ENCODE peak calls at places on chromosomes 6 and 20, in four cellular contexts. M is H9, J is H1, V is IMR-90. B is an unnamed sample.

GRCh38 chr20:19802492-19803158 is 44.6 kb downstream of the RIN2 start:
- DNase-seq in M (peak; percentile 47), J (no peak), V (peak; percentile 39), B (peak; percentile 78)

GRCh38 chr20:60558491-60558890 is 600.3 kb downstream of the CDH26 start:
- DNase-seq in M (no peak), J (no peak), V (no peak), B (no peak)

GRCh38 chr6:53906842-53907241 is 112.0 kb downstream of the LRRC1 start:
- DNase-seq in M (no peak), J (no peak), V (peak; percentile 39), B (no peak)

GRCh38 chr20:38119446-38119845 is 45.6 kb downstream of the TGM2 start:
- DNase-seq in M (no peak), J (no peak), V (no peak), B (no peak)

GRCh38 chr6:146775227-146775626 is 176.5 kb downstream of the ADGB start:
- DNase-seq in M (no peak), J (no peak), V (no peak), B (peak; percentile 16)

GRCh38 chr6:151740820-151741219 is 66.7 kb upstream of the ESR1 start:
- DNase-seq in M (no peak), J (no peak), V (no peak), B (peak; percentile 75)

GRCh38 chr6:36623547-36624459 is 29.6 kb downstream of the SRSF3 start:
- DNase-seq in M (peak; percentile 86), J (peak; percentile 96), V (peak; percentile 77), B (peak; percentile 80)

GRCh38 chr6:31462964-31463940 is 34.7 kb upstream of the MICB start:
- DNase-seq in M (peak; percentile 95), J (peak; percentile 97), V (peak; percentile 60), B (peak; percentile 96)

GRCh38 chr20:62066339-62066982 is 780 bp upstream of the TAF4 start:
- DNase-seq in M (peak; percentile 73), J (peak; percentile 79), V (no peak), B (peak; percentile 87)

GRCh38 chr6:99816795-99817194 is 177.2 kb downstream of the MCHR2 start:
- DNase-seq in M (no peak), J (no peak), V (no peak), B (no peak)

GRCh38 chr6:134317471-134318131 is at the start of gene SGK1:
- DNase-seq in M (peak; percentile 65), J (peak; percentile 66), V (peak; percentile 49), B (peak; percentile 62)

GRCh38 chr6:41715779-41716515 is 19.5 kb downstream of the TFEB start:
- DNase-seq in M (no peak), J (no peak), V (no peak), B (no peak)

GRCh38 chr20:58246346-58246745 is 17.9 kb upstream of the ANKRD60 start:
- DNase-seq in M (peak; percentile 56), J (no peak), V (no peak), B (peak; percentile 72)

GRCh38 chr20:61871913-61872312 is 193.8 kb downstream of the TAF4 start:
- DNase-seq in M (no peak), J (no peak), V (no peak), B (no peak)

GRCh38 chr20:17971571-17972013 is 2.8 kb downstream of the MGME1 start:
- DNase-seq in M (no peak), J (no peak), V (peak; percentile 57), B (peak; percentile 84)

GRCh38 chr6:109869398-109870165 is 108.5 kb upstream of the GPR6 start:
- DNase-seq in M (no peak), J (no peak), V (peak; percentile 21), B (peak; percentile 80)

GRCh38 chr20:11447371-11448100 is 470.2 kb upstream of the BTBD3 start:
- DNase-seq in M (no peak), J (no peak), V (no peak), B (peak; percentile 78)

GRCh38 chr6:28742668-28743270 is 181.0 kb downstream of the TRIM27 start:
- DNase-seq in M (peak; percentile 79), J (peak; percentile 95), V (peak; percentile 72), B (peak; percentile 97)

GRCh38 chr20:44422083-44422482 is 53.6 kb upstream of the TTPAL start:
- DNase-seq in M (no peak), J (no peak), V (peak; percentile 48), B (no peak)

GRCh38 chr20:25032065-25032477 is 25.9 kb downstream of the ACSS1 start:
- DNase-seq in M (no peak), J (no peak), V (no peak), B (no peak)

GRCh38 chr20:36745234-36745926 is 510 bp downstream of the NDRG3 start:
- DNase-seq in M (no peak), J (no peak), V (no peak), B (peak; percentile 46)

GRCh38 chr6:152859225-152859624 is 108.6 kb downstream of the VIP start:
- DNase-seq in M (no peak), J (no peak), V (no peak), B (no peak)

DNA sequence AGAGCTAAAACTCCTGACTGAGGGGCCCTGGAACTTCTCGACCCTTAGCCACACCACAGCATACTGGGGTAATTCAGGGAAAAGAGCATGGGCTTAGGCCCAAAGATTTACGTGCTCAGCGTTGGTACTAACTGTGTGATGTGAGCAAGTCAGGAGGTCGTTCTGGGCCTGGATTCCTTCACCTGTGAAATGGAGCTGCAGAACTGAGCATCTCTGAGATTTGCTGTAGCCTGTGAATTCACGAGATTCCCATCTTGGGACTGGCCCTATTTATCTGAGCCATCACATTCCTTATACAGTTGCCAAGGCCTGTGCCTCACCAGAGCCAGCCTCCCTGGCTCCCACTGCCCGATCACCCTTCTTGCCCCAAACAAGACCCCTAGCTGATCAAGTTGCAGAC is 323.2 kb upstream of the JARID2 start:
- DNase-seq in M (no peak), J (no peak), V (no peak), B (peak; percentile 26)
- H3K4me1 ChIP-seq in M (peaks cover 10% of the 10 kb centered on the region), J (peaks cover 15% of the 10 kb centered on the region), V (peaks cover 16% of the 10 kb centered on the region), B (peaks cover 8% of the 10 kb centered on the region)

DNA sequence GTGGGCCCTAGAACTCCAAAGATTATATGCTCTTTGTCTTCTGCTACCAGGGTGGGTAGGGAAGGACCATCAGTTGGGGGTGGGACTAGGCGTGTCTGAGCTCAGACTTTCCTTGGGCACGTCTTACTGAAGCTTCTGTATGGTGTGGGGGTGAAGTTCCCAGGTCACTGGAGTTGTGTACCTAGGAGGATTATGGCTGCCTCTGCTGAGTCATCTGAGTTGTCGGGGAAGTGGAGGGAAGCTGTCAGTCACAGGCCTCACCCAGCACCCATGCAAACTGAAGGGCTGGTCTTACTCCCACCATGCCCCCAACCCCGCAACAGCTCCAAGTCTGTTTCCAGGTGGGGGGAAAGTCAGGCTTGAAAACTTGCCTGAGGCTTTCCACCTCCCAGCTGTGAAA is 90.1 kb downstream of the LPA start:
- DNase-seq in M (no peak), J (no peak), V (no peak), B (no peak)
- H3K18ac ChIP-seq in M (no peak overlapping the region), J (no peak overlapping the region), V (no peak overlapping the region), B (no peak overlapping the region)

DNA sequence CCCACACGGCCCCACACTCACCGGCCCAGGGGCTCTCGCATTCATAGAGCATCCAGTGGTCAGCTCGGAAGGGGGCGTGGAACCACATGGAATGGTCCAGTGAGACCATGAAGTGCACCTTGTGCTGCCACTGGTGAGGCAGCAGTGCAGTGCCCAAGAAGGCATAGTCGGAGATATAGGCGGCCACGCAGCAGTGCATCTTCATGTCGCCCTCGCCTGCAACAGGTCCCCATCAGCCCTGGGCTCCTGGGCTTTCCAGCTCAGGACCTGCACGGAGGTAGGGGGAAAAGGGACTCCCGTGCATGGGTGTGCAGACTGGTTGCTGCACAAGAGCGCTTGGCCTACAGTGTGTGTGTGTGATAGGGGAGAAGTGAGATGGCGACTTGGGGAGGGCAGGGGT is 9.9 kb downstream of the SNX21 start:
- DNase-seq in M (no peak), J (no peak), V (no peak), B (no peak)
- H4K5ac ChIP-seq in M (no peak overlapping the region), J (no peak overlapping the region), V (no peak overlapping the region), B (no peak overlapping the region)

GRCh38 chr20:54133434-54134427 is 40.1 kb downstream of the CYP24A1 start:
- DNase-seq in M (no peak), J (no peak), V (peak; percentile 44), B (peak; percentile 26)

GRCh38 chr20:54129350-54129749 is 44.4 kb downstream of the CYP24A1 start:
- DNase-seq in M (no peak), J (no peak), V (no peak), B (no peak)

GRCh38 chr20:54134445-54135220 is 39.2 kb downstream of the CYP24A1 start:
- DNase-seq in M (no peak), J (no peak), V (peak; percentile 82), B (no peak)

GRCh38 chr20:54132612-54133433 is 41.0 kb downstream of the CYP24A1 start:
- DNase-seq in M (peak; percentile 40), J (no peak), V (peak; percentile 98), B (peak; percentile 82)

GRCh38 chr20:54131675-54132611 is 41.8 kb downstream of the CYP24A1 start:
- DNase-seq in M (no peak), J (no peak), V (no peak), B (no peak)
- H3K4me1 ChIP-seq in M (peaks cover 2% of the 10 kb centered on the region), J (no peaks in the 10 kb centered on the region), V (peaks cover 13% of the 10 kb centered on the region), B (no peaks in the 10 kb centered on the region)

GRCh38 chr6:136552054-136552453 is 1.8 kb upstream of the MAP7 start:
- DNase-seq in M (no peak), J (no peak), V (no peak), B (no peak)

GRCh38 chr6:136550045-136550329 is 235 bp downstream of the MAP7 start:
- DNase-seq in M (no peak), J (no peak), V (no peak), B (no peak)

GRCh38 chr6:136549359-136550044 is 720 bp downstream of the MAP7 start:
- DNase-seq in M (peak; percentile 53), J (peak; percentile 83), V (no peak), B (peak; percentile 56)

GRCh38 chr6:136550330-136551071 is at the start of gene MAP7:
- DNase-seq in M (peak; percentile 94), J (peak; percentile 94), V (peak; percentile 18), B (peak; percentile 95)

DNA sequence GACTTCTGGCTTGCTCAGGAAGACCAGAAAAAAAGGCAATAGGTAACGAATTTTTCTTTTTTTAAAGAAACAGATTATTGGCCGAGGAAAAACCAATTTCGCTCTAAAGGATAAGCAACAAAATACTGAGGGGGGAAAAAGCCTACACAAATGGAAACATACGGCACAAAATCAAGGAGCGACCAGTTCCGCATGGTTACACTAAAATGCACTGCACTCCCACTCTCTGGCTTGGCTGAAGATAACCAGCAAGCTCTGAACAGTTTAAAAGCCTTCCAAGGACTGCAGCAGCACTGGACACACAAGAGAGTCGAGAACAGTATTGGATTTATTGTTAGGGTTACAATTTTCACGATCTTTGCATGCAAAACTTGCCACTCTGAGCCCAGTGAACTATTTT is 881 bp upstream of the MAP7 start:
- DNase-seq in M (no peak), J (no peak), V (no peak), B (no peak)
- H3K18ac ChIP-seq in M (no peak overlapping the region), J (no peak overlapping the region), V (no peak overlapping the region), B (no peak overlapping the region)

GRCh38 chr6:154428892-154429291 is 72.3 kb upstream of the IPCEF1 start:
- DNase-seq in M (no peak), J (no peak), V (peak; percentile 68), B (no peak)
- H4K5ac ChIP-seq in M (no peak overlapping the region), J (no peak overlapping the region), V (peak overlapping the region; percentile 74), B (no peak overlapping the region)